ENCODE peak calls at places on chromosomes 2 and 18, in seven cellular contexts. One of them, this sample, is unnamed.
A peak's percentile ranks its signal among the peaks of the same experiment; 100 is the strongest.

GRCh38 chr2:151851761-151852160 is 23.5 kb upstream of the ARL5A start:
- DNase-seq in HEK293T: peak; percentile 35
- DNase-seq in CD4-positive, alpha-beta T cell: no peak
- DNase-seq in heart left ventricle: no peak
- DNase-seq in amniotic stem cell: no peak
- DNase-seq in frontal cortex: no peak
- DNase-seq in brain microvascular endothelial cell: no peak
- DNase-seq in this sample: no peak

GRCh38 chr18:61883547-61883946 is 9.3 kb downstream of the RNF152 start:
- DNase-seq in amniotic stem cell: no peak
- DNase-seq in heart left ventricle: no peak
- DNase-seq in CD4-positive, alpha-beta T cell: no peak
- DNase-seq in brain microvascular endothelial cell: no peak
- DNase-seq in frontal cortex: no peak
- DNase-seq in HEK293T: no peak
- DNase-seq in this sample: no peak

GRCh38 chr2:26764906-26765305 is 822 bp downstream of the SLC35F6 start:
- DNase-seq in brain microvascular endothelial cell: no peak
- DNase-seq in CD4-positive, alpha-beta T cell: no peak
- DNase-seq in heart left ventricle: no peak
- DNase-seq in amniotic stem cell: no peak
- DNase-seq in HEK293T: no peak
- DNase-seq in frontal cortex: no peak
- DNase-seq in this sample: no peak

GRCh38 chr2:75710577-75711253 is at the start of gene GCFC2:
- DNase-seq in brain microvascular endothelial cell: peak; percentile 85
- DNase-seq in CD4-positive, alpha-beta T cell: peak; percentile 65
- DNase-seq in amniotic stem cell: peak; percentile 52
- DNase-seq in heart left ventricle: peak; percentile 93
- DNase-seq in HEK293T: peak; percentile 85
- DNase-seq in frontal cortex: peak; percentile 88
- DNase-seq in this sample: peak; percentile 77

GRCh38 chr2:42410732-42411514 is 49.9 kb upstream of the COX7A2L start:
- DNase-seq in frontal cortex: no peak
- DNase-seq in brain microvascular endothelial cell: no peak
- DNase-seq in HEK293T: no peak
- DNase-seq in heart left ventricle: no peak
- DNase-seq in CD4-positive, alpha-beta T cell: no peak
- DNase-seq in amniotic stem cell: no peak
- DNase-seq in this sample: no peak

GRCh38 chr2:219675206-219675605 is 47.8 kb downstream of the SLC4A3 start:
- DNase-seq in brain microvascular endothelial cell: no peak
- DNase-seq in CD4-positive, alpha-beta T cell: no peak
- DNase-seq in HEK293T: no peak
- DNase-seq in heart left ventricle: no peak
- DNase-seq in frontal cortex: no peak
- DNase-seq in amniotic stem cell: no peak
- DNase-seq in this sample: no peak

GRCh38 chr2:134295441-134295840 is 41.6 kb downstream of the MGAT5 start:
- DNase-seq in CD4-positive, alpha-beta T cell: no peak
- DNase-seq in brain microvascular endothelial cell: no peak
- DNase-seq in frontal cortex: no peak
- DNase-seq in heart left ventricle: no peak
- DNase-seq in HEK293T: no peak
- DNase-seq in amniotic stem cell: no peak
- DNase-seq in this sample: no peak

GRCh38 chr2:241216211-241216761 is 27.8 kb downstream of the ANO7 start:
- DNase-seq in CD4-positive, alpha-beta T cell: no peak
- DNase-seq in HEK293T: no peak
- DNase-seq in heart left ventricle: no peak
- DNase-seq in frontal cortex: no peak
- DNase-seq in brain microvascular endothelial cell: no peak
- DNase-seq in amniotic stem cell: no peak
- DNase-seq in this sample: no peak

GRCh38 chr2:42095923-42096408 is 48.1 kb downstream of the PKDCC start:
- DNase-seq in frontal cortex: peak; percentile 56
- DNase-seq in heart left ventricle: peak; percentile 59
- DNase-seq in HEK293T: peak; percentile 49
- DNase-seq in brain microvascular endothelial cell: peak; percentile 80
- DNase-seq in amniotic stem cell: peak; percentile 52
- DNase-seq in CD4-positive, alpha-beta T cell: peak; percentile 71
- DNase-seq in this sample: peak; percentile 48

GRCh38 chr2:206217162-206217561 is 57.3 kb upstream of the ZDBF2 start:
- DNase-seq in CD4-positive, alpha-beta T cell: no peak
- DNase-seq in HEK293T: no peak
- DNase-seq in brain microvascular endothelial cell: no peak
- DNase-seq in amniotic stem cell: no peak
- DNase-seq in heart left ventricle: no peak
- DNase-seq in frontal cortex: no peak
- DNase-seq in this sample: no peak

GRCh38 chr2:41939410-41939775 is 108.4 kb upstream of the PKDCC start:
- DNase-seq in CD4-positive, alpha-beta T cell: no peak
- DNase-seq in HEK293T: no peak
- DNase-seq in heart left ventricle: no peak
- DNase-seq in brain microvascular endothelial cell: no peak
- DNase-seq in amniotic stem cell: no peak
- DNase-seq in frontal cortex: no peak
- DNase-seq in this sample: no peak

GRCh38 chr2:130183500-130184373 is 1.7 kb downstream of the MZT2B start:
- DNase-seq in amniotic stem cell: no peak
- DNase-seq in HEK293T: no peak
- DNase-seq in CD4-positive, alpha-beta T cell: no peak
- DNase-seq in heart left ventricle: peak; percentile 61
- DNase-seq in frontal cortex: no peak
- DNase-seq in brain microvascular endothelial cell: no peak
- DNase-seq in this sample: peak; percentile 60

GRCh38 chr2:133287709-133288108 is 280.6 kb downstream of the NCKAP5 start:
- DNase-seq in amniotic stem cell: no peak
- DNase-seq in brain microvascular endothelial cell: peak; percentile 71
- DNase-seq in HEK293T: no peak
- DNase-seq in heart left ventricle: no peak
- DNase-seq in frontal cortex: no peak
- DNase-seq in CD4-positive, alpha-beta T cell: no peak
- DNase-seq in this sample: no peak

GRCh38 chr2:142742301-142743214 is 134.9 kb upstream of the KYNU start:
- DNase-seq in frontal cortex: no peak
- DNase-seq in heart left ventricle: no peak
- DNase-seq in amniotic stem cell: no peak
- DNase-seq in CD4-positive, alpha-beta T cell: no peak
- DNase-seq in HEK293T: no peak
- DNase-seq in brain microvascular endothelial cell: peak; percentile 83
- DNase-seq in this sample: no peak

GRCh38 chr18:60935046-60935445 is 398.2 kb upstream of the CDH20 start:
- DNase-seq in brain microvascular endothelial cell: peak; percentile 9
- DNase-seq in HEK293T: no peak
- DNase-seq in heart left ventricle: no peak
- DNase-seq in CD4-positive, alpha-beta T cell: no peak
- DNase-seq in amniotic stem cell: peak; percentile 71
- DNase-seq in frontal cortex: no peak
- DNase-seq in this sample: no peak

GRCh38 chr2:55856936-55857335 is 66.6 kb downstream of the EFEMP1 start:
- DNase-seq in amniotic stem cell: no peak
- DNase-seq in heart left ventricle: no peak
- DNase-seq in brain microvascular endothelial cell: no peak
- DNase-seq in HEK293T: no peak
- DNase-seq in frontal cortex: no peak
- DNase-seq in CD4-positive, alpha-beta T cell: no peak
- DNase-seq in this sample: no peak

GRCh38 chr18:79333046-79333445 is 62.7 kb upstream of the NFATC1 start:
- DNase-seq in HEK293T: no peak
- DNase-seq in brain microvascular endothelial cell: no peak
- DNase-seq in CD4-positive, alpha-beta T cell: no peak
- DNase-seq in frontal cortex: no peak
- DNase-seq in heart left ventricle: no peak
- DNase-seq in amniotic stem cell: no peak
- DNase-seq in this sample: no peak

GRCh38 chr2:1739961-1740713 is 4.2 kb downstream of the PXDN start:
- DNase-seq in CD4-positive, alpha-beta T cell: no peak
- DNase-seq in amniotic stem cell: no peak
- DNase-seq in frontal cortex: no peak
- DNase-seq in brain microvascular endothelial cell: peak; percentile 66
- DNase-seq in heart left ventricle: no peak
- DNase-seq in HEK293T: no peak
- DNase-seq in this sample: no peak

GRCh38 chr18:7923105-7923504 is 356.0 kb downstream of the PTPRM start:
- DNase-seq in HEK293T: no peak
- DNase-seq in frontal cortex: no peak
- DNase-seq in heart left ventricle: no peak
- DNase-seq in amniotic stem cell: no peak
- DNase-seq in brain microvascular endothelial cell: no peak
- DNase-seq in CD4-positive, alpha-beta T cell: no peak
- DNase-seq in this sample: no peak

GRCh38 chr18:22505136-22505535 is 87.4 kb upstream of the CTAGE1 start:
- DNase-seq in HEK293T: no peak
- DNase-seq in CD4-positive, alpha-beta T cell: no peak
- DNase-seq in amniotic stem cell: no peak
- DNase-seq in brain microvascular endothelial cell: no peak
- DNase-seq in frontal cortex: no peak
- DNase-seq in heart left ventricle: no peak
- DNase-seq in this sample: no peak

GRCh38 chr18:80168982-80169381 is 59.9 kb downstream of the ADNP2 start:
- DNase-seq in amniotic stem cell: no peak
- DNase-seq in CD4-positive, alpha-beta T cell: no peak
- DNase-seq in brain microvascular endothelial cell: no peak
- DNase-seq in frontal cortex: no peak
- DNase-seq in HEK293T: no peak
- DNase-seq in heart left ventricle: no peak
- DNase-seq in this sample: no peak

GRCh38 chr2:241936457-241937133 is 67.1 kb downstream of the RTP5 start:
- DNase-seq in brain microvascular endothelial cell: no peak
- DNase-seq in amniotic stem cell: no peak
- DNase-seq in heart left ventricle: no peak
- DNase-seq in HEK293T: no peak
- DNase-seq in CD4-positive, alpha-beta T cell: no peak
- DNase-seq in frontal cortex: no peak
- DNase-seq in this sample: no peak

GRCh38 chr2:26185954-26186353 is 13.1 kb downstream of the GAREM2 start:
- DNase-seq in brain microvascular endothelial cell: no peak
- DNase-seq in CD4-positive, alpha-beta T cell: no peak
- DNase-seq in amniotic stem cell: no peak
- DNase-seq in heart left ventricle: no peak
- DNase-seq in frontal cortex: no peak
- DNase-seq in HEK293T: no peak
- DNase-seq in this sample: no peak

GRCh38 chr2:211157211-211157610 is 600.8 kb downstream of the CPS1 start:
- DNase-seq in CD4-positive, alpha-beta T cell: no peak
- DNase-seq in HEK293T: no peak
- DNase-seq in heart left ventricle: no peak
- DNase-seq in frontal cortex: no peak
- DNase-seq in brain microvascular endothelial cell: no peak
- DNase-seq in amniotic stem cell: no peak
- DNase-seq in this sample: no peak

GRCh38 chr2:24918326-24919099 is 1.5 kb downstream of the ADCY3 start:
- DNase-seq in HEK293T: no peak
- DNase-seq in heart left ventricle: no peak
- DNase-seq in amniotic stem cell: no peak
- DNase-seq in brain microvascular endothelial cell: no peak
- DNase-seq in frontal cortex: no peak
- DNase-seq in CD4-positive, alpha-beta T cell: no peak
- DNase-seq in this sample: no peak

GRCh38 chr2:74685408-74685807 is 31.4 kb downstream of the SEMA4F start:
- DNase-seq in CD4-positive, alpha-beta T cell: no peak
- DNase-seq in frontal cortex: no peak
- DNase-seq in brain microvascular endothelial cell: no peak
- DNase-seq in HEK293T: no peak
- DNase-seq in heart left ventricle: no peak
- DNase-seq in amniotic stem cell: no peak
- DNase-seq in this sample: no peak

GRCh38 chr2:48532824-48533223 is 2.9 kb downstream of the STON1 start:
- DNase-seq in heart left ventricle: no peak
- DNase-seq in CD4-positive, alpha-beta T cell: no peak
- DNase-seq in HEK293T: no peak
- DNase-seq in amniotic stem cell: no peak
- DNase-seq in frontal cortex: no peak
- DNase-seq in brain microvascular endothelial cell: no peak
- DNase-seq in this sample: no peak

GRCh38 chr2:96636772-96637171 is 1.3 kb downstream of the KANSL3 start:
- DNase-seq in CD4-positive, alpha-beta T cell: no peak
- DNase-seq in heart left ventricle: no peak
- DNase-seq in HEK293T: no peak
- DNase-seq in brain microvascular endothelial cell: no peak
- DNase-seq in frontal cortex: no peak
- DNase-seq in amniotic stem cell: no peak
- DNase-seq in this sample: no peak

GRCh38 chr2:150062416-150062815 is 425.1 kb downstream of the RND3 start:
- DNase-seq in amniotic stem cell: no peak
- DNase-seq in heart left ventricle: no peak
- DNase-seq in brain microvascular endothelial cell: no peak
- DNase-seq in CD4-positive, alpha-beta T cell: no peak
- DNase-seq in HEK293T: no peak
- DNase-seq in frontal cortex: no peak
- DNase-seq in this sample: no peak

GRCh38 chr18:27599202-27599829 is 414.2 kb upstream of the CHST9 start:
- DNase-seq in frontal cortex: peak; percentile 23
- DNase-seq in CD4-positive, alpha-beta T cell: no peak
- DNase-seq in brain microvascular endothelial cell: peak; percentile 22
- DNase-seq in amniotic stem cell: peak; percentile 24
- DNase-seq in HEK293T: peak; percentile 69
- DNase-seq in heart left ventricle: peak; percentile 39
- DNase-seq in this sample: no peak

GRCh38 chr2:152568566-152568965 is 148.7 kb downstream of the PRPF40A start:
- DNase-seq in frontal cortex: no peak
- DNase-seq in brain microvascular endothelial cell: no peak
- DNase-seq in heart left ventricle: no peak
- DNase-seq in CD4-positive, alpha-beta T cell: no peak
- DNase-seq in amniotic stem cell: no peak
- DNase-seq in HEK293T: no peak
- DNase-seq in this sample: no peak

GRCh38 chr18:75248426-75249191 is 38.0 kb downstream of the TSHZ1 start:
- DNase-seq in frontal cortex: no peak
- DNase-seq in amniotic stem cell: no peak
- DNase-seq in CD4-positive, alpha-beta T cell: no peak
- DNase-seq in HEK293T: no peak
- DNase-seq in brain microvascular endothelial cell: no peak
- DNase-seq in heart left ventricle: no peak
- DNase-seq in this sample: peak; percentile 19

GRCh38 chr2:9797681-9798556 is 45.4 kb upstream of the TAF1B start:
- DNase-seq in frontal cortex: no peak
- DNase-seq in heart left ventricle: peak; percentile 23
- DNase-seq in HEK293T: no peak
- DNase-seq in CD4-positive, alpha-beta T cell: no peak
- DNase-seq in amniotic stem cell: no peak
- DNase-seq in brain microvascular endothelial cell: no peak
- DNase-seq in this sample: no peak

GRCh38 chr2:181848356-181848876 is 43.1 kb upstream of the ITPRID2 start:
- DNase-seq in HEK293T: no peak
- DNase-seq in heart left ventricle: no peak
- DNase-seq in CD4-positive, alpha-beta T cell: no peak
- DNase-seq in frontal cortex: no peak
- DNase-seq in amniotic stem cell: no peak
- DNase-seq in brain microvascular endothelial cell: no peak
- DNase-seq in this sample: no peak

GRCh38 chr2:108927936-108928659 is 60.9 kb downstream of the EDAR start:
- DNase-seq in heart left ventricle: no peak
- DNase-seq in CD4-positive, alpha-beta T cell: peak; percentile 8
- DNase-seq in brain microvascular endothelial cell: peak; percentile 46
- DNase-seq in amniotic stem cell: peak; percentile 35
- DNase-seq in HEK293T: peak; percentile 69
- DNase-seq in frontal cortex: peak; percentile 72
- DNase-seq in this sample: peak; percentile 44

GRCh38 chr2:14944562-14945346 is 312.2 kb downstream of the LRATD1 start:
- DNase-seq in CD4-positive, alpha-beta T cell: no peak
- DNase-seq in heart left ventricle: no peak
- DNase-seq in HEK293T: peak; percentile 33
- DNase-seq in frontal cortex: no peak
- DNase-seq in brain microvascular endothelial cell: peak; percentile 8
- DNase-seq in amniotic stem cell: no peak
- DNase-seq in this sample: no peak

GRCh38 chr2:38690499-38691420 is 24.8 kb downstream of the GALM start:
- DNase-seq in amniotic stem cell: peak; percentile 88
- DNase-seq in CD4-positive, alpha-beta T cell: no peak
- DNase-seq in HEK293T: no peak
- DNase-seq in brain microvascular endothelial cell: peak; percentile 92
- DNase-seq in heart left ventricle: no peak
- DNase-seq in frontal cortex: no peak
- DNase-seq in this sample: no peak

GRCh38 chr2:109549016-109549595 is 64.7 kb downstream of the SEPTIN10 start:
- DNase-seq in heart left ventricle: no peak
- DNase-seq in HEK293T: no peak
- DNase-seq in CD4-positive, alpha-beta T cell: no peak
- DNase-seq in frontal cortex: no peak
- DNase-seq in brain microvascular endothelial cell: no peak
- DNase-seq in amniotic stem cell: no peak
- DNase-seq in this sample: no peak